ENCODE peak calls at places on chromosome 3, in seven cellular contexts. A is cardiac muscle cell; T is ovary; W is endothelial cell of umbilical vein; R is upper lobe of left lung; D is IMR-90; M is CD8-positive, alpha-beta T cell. F is an unnamed sample. For H3K4me1 and H3K9me3, the result is how much of the 10 kb centered on the place peaks cover.

GRCh38 chr3:179961081-179962078 is 75.4 kb downstream of the PEX5L start:
- DNase-seq in M (no peak), W (no peak), A (no peak), D (no peak), T (no peak), R (no peak), F (no peak)

GRCh38 chr3:23740517-23741402 is 65.0 kb upstream of the UBE2E1 start:
- DNase-seq in W (peak), T (no peak), R (no peak), A (peak), M (no peak), D (no peak), F (no peak)

GRCh38 chr3:29436612-29437313 is 155.9 kb downstream of the RBMS3 start:
- DNase-seq in M (no peak), D (peak), A (no peak), W (no peak), R (no peak), T (no peak), F (no peak)

GRCh38 chr3:147413712-147414325 is 4.7 kb downstream of the ZIC1 start:
- DNase-seq in T (no peak), R (no peak), M (no peak), W (no peak), A (no peak), D (no peak), F (no peak)

GRCh38 chr3:52845691-52846426 is 11.0 kb upstream of the MUSTN1 start:
- DNase-seq in R (no peak), T (no peak), M (no peak), D (no peak), W (no peak), A (no peak), F (no peak)

GRCh38 chr3:31103181-31103580 is 208.7 kb upstream of the GADL1 start:
- DNase-seq in D (no peak), A (no peak), M (no peak), T (no peak), W (no peak), R (no peak), F (no peak)

GRCh38 chr3:42732829-42733459 is 30.3 kb upstream of the HHATL start:
- DNase-seq in R (no peak), D (no peak), W (no peak), A (no peak), T (no peak), M (peak), F (no peak)

GRCh38 chr3:38222032-38222634 is 43.5 kb upstream of the SLC22A13 start:
- DNase-seq in W (no peak), R (no peak), T (no peak), D (no peak), M (no peak), A (no peak), F (no peak)

GRCh38 chr3:130893240-130894129 is at the start of gene ATP2C1:
- DNase-seq in W (peak), T (peak), D (peak), A (peak), M (peak), R (peak), F (peak)
- TF ChIP-seq CTCF in W (no peak), T (no peak), D (no peak), A (no peak), M (peak), R (peak), F (no peak)

DNA sequence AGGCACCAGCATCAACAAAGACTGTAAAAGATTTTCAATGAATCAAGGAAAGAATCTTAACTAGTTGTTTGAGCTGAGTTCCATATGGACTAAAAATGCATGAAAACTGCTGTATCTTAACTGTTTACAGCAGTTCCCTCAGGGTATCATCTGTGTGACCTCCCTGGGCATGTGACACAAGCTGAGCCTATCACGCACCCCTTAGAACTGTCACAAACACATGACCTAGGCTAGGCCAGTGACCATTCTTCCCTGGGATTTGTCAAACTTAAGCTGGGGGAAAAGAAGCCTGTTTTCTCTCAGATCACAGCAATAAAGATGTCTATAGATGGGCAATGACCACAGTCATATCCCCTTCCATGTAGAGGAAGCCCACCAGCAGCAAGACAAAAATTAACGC is 35.7 kb downstream of the IGF2BP2 start:
- DNase-seq in R (no peak), D (no peak), T (no peak), W (no peak), A (no peak), M (no peak), F (no peak)
- H3K4me1 ChIP-seq in R (under half), D (under half), T (under half), W (under half), A (under half), M (under half), F (under half)

GRCh38 chr3:100443690-100444089 is 42.4 kb downstream of the LNP1 start:
- DNase-seq in R (no peak), W (no peak), A (no peak), D (no peak), T (no peak), M (no peak), F (no peak)
- H3K9me3 ChIP-seq in R (under half), W (under half), A (under half), D (under half), T (under half), M (under half), F (under half)

DNA sequence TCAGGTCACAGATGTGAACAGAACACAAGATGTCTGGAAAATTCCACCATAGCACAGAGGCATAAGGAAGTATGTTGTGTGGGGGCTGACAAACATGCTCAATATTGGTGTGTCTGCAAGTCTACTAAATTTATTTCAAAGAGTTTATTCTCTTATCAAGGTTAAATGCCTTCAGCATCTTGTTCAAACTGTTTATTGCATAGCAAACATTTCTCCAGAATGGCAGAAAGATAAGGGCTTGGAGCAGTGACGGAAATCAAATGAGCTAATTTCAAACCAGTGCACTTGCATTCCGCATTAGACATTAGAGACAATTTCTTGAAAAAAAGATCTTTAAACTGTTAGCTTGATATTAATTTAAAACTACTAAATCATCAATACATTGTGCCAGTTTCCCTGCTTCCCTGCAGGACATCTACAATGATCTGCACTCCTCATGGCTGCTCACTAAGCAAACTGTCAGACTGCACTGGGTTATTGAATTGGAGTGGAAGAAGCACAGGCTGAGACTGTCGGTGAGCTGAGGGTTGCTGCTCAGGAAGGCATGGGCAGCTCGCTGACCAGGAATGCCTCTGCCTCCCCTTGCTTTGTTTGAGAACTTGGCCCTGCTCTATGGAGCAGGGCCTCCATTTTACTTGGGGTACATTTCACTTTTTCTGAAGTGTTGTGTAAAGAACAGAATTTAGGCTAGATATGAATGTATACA is 89.4 kb downstream of the KCNAB1 start:
- DNase-seq in A (no peak), W (no peak), M (no peak), R (no peak), D (peak), T (no peak), F (no peak)
- TF ChIP-seq CTCF in A (no peak), W (no peak), M (no peak), R (no peak), D (no peak), T (no peak), F (no peak)

F was measured in BE2C.